ENCODE peak calls at places on chromosomes 7 and 10, in five cellular contexts. One of them, this sample, is unnamed.

GRCh38 chr7:44145969-44146897 is 5.1 kb upstream of the MYL7 start:
- DNase-seq in activated CD8-positive, alpha-beta T cell treated with anti-CD3 and anti-CD28 coated beads for 36 hours: peak
- DNase-seq in pons: peak
- DNase-seq in DMS 273 treated with DMSO at 0.1 percent for 48 hours: no peak
- DNase-seq in stimulated activated CD8-positive, alpha-beta memory T cell treated with anti-CD3 and anti-CD28 coated beads, Interleukin-4, amount 100 ng/mL, for 24 hours: peak
- DNase-seq in this sample: peak

GRCh38 chr7:27183682-27184341 is 1.2 kb downstream of the HOXA11 start:
- DNase-seq in activated CD8-positive, alpha-beta T cell treated with anti-CD3 and anti-CD28 coated beads for 36 hours: no peak
- DNase-seq in DMS 273 treated with DMSO at 0.1 percent for 48 hours: no peak
- DNase-seq in stimulated activated CD8-positive, alpha-beta memory T cell treated with anti-CD3 and anti-CD28 coated beads, Interleukin-4, amount 100 ng/mL, for 24 hours: no peak
- DNase-seq in pons: no peak
- DNase-seq in this sample: no peak

GRCh38 chr7:42117201-42117600 is 119.8 kb downstream of the GLI3 start:
- DNase-seq in DMS 273 treated with DMSO at 0.1 percent for 48 hours: no peak
- DNase-seq in pons: no peak
- DNase-seq in stimulated activated CD8-positive, alpha-beta memory T cell treated with anti-CD3 and anti-CD28 coated beads, Interleukin-4, amount 100 ng/mL, for 24 hours: no peak
- DNase-seq in activated CD8-positive, alpha-beta T cell treated with anti-CD3 and anti-CD28 coated beads for 36 hours: no peak
- DNase-seq in this sample: no peak

GRCh38 chr10:99993994-99994689 is 15.6 kb downstream of the DNMBP start:
- DNase-seq in stimulated activated CD8-positive, alpha-beta memory T cell treated with anti-CD3 and anti-CD28 coated beads, Interleukin-4, amount 100 ng/mL, for 24 hours: peak
- DNase-seq in pons: peak
- DNase-seq in DMS 273 treated with DMSO at 0.1 percent for 48 hours: no peak
- DNase-seq in activated CD8-positive, alpha-beta T cell treated with anti-CD3 and anti-CD28 coated beads for 36 hours: peak
- DNase-seq in this sample: peak

GRCh38 chr10:23643396-23643795 is 204.5 kb downstream of the OTUD1 start:
- DNase-seq in activated CD8-positive, alpha-beta T cell treated with anti-CD3 and anti-CD28 coated beads for 36 hours: no peak
- DNase-seq in stimulated activated CD8-positive, alpha-beta memory T cell treated with anti-CD3 and anti-CD28 coated beads, Interleukin-4, amount 100 ng/mL, for 24 hours: no peak
- DNase-seq in DMS 273 treated with DMSO at 0.1 percent for 48 hours: no peak
- DNase-seq in pons: peak
- DNase-seq in this sample: no peak

GRCh38 chr10:44962870-44963738 is 3.5 kb downstream of the RASSF4 start:
- DNase-seq in DMS 273 treated with DMSO at 0.1 percent for 48 hours: no peak
- DNase-seq in stimulated activated CD8-positive, alpha-beta memory T cell treated with anti-CD3 and anti-CD28 coated beads, Interleukin-4, amount 100 ng/mL, for 24 hours: no peak
- DNase-seq in pons: peak
- DNase-seq in activated CD8-positive, alpha-beta T cell treated with anti-CD3 and anti-CD28 coated beads for 36 hours: no peak
- DNase-seq in this sample: no peak

GRCh38 chr7:99929730-99930053 is 272 bp upstream of the GJC3 start:
- DNase-seq in stimulated activated CD8-positive, alpha-beta memory T cell treated with anti-CD3 and anti-CD28 coated beads, Interleukin-4, amount 100 ng/mL, for 24 hours: no peak
- DNase-seq in activated CD8-positive, alpha-beta T cell treated with anti-CD3 and anti-CD28 coated beads for 36 hours: no peak
- DNase-seq in pons: no peak
- DNase-seq in DMS 273 treated with DMSO at 0.1 percent for 48 hours: no peak
- DNase-seq in this sample: no peak

GRCh38 chr10:71213761-71214440 is 1.5 kb downstream of the UNC5B start:
- DNase-seq in pons: peak
- DNase-seq in DMS 273 treated with DMSO at 0.1 percent for 48 hours: no peak
- DNase-seq in activated CD8-positive, alpha-beta T cell treated with anti-CD3 and anti-CD28 coated beads for 36 hours: no peak
- DNase-seq in stimulated activated CD8-positive, alpha-beta memory T cell treated with anti-CD3 and anti-CD28 coated beads, Interleukin-4, amount 100 ng/mL, for 24 hours: no peak
- DNase-seq in this sample: no peak

GRCh38 chr7:1197997-1198632 is 34.6 kb upstream of the UNCX start:
- DNase-seq in stimulated activated CD8-positive, alpha-beta memory T cell treated with anti-CD3 and anti-CD28 coated beads, Interleukin-4, amount 100 ng/mL, for 24 hours: no peak
- DNase-seq in activated CD8-positive, alpha-beta T cell treated with anti-CD3 and anti-CD28 coated beads for 36 hours: no peak
- DNase-seq in pons: no peak
- DNase-seq in DMS 273 treated with DMSO at 0.1 percent for 48 hours: peak
- DNase-seq in this sample: no peak

GRCh38 chr10:7819126-7819470 is 793 bp downstream of the TAF3 start:
- DNase-seq in pons: peak
- DNase-seq in DMS 273 treated with DMSO at 0.1 percent for 48 hours: peak
- DNase-seq in activated CD8-positive, alpha-beta T cell treated with anti-CD3 and anti-CD28 coated beads for 36 hours: peak
- DNase-seq in stimulated activated CD8-positive, alpha-beta memory T cell treated with anti-CD3 and anti-CD28 coated beads, Interleukin-4, amount 100 ng/mL, for 24 hours: no peak
- DNase-seq in this sample: peak